ENCODE peak calls at places on chromosomes 1 and 21, in seven cellular contexts. M, A, T, U, Q, I and C are unnamed samples.

GRCh38 chr21:41951876-41952567 is 1.8 kb downstream of the C2CD2 start:
- DNase-seq in M (no peak), A (no peak), T (no peak), U (no peak), Q (no peak), I (no peak), C (no peak)

GRCh38 chr1:232826318-232826717 is 21.1 kb downstream of the MAP10 start:
- DNase-seq in M (no peak), A (no peak), T (no peak), U (no peak), Q (no peak), I (no peak), C (no peak)

GRCh38 chr1:10082785-10083479 is 50.2 kb downstream of the UBE4B start:
- DNase-seq in M (no peak), A (no peak), T (no peak), U (no peak), Q (no peak), I (no peak), C (no peak)

GRCh38 chr1:228073061-228073869 is 9.2 kb upstream of the ARF1 start:
- DNase-seq in M (no peak), A (no peak), T (no peak), U (no peak), Q (no peak), I (no peak), C (no peak)

GRCh38 chr1:162070094-162070748 is 730 bp downstream of the NOS1AP start:
- DNase-seq in M (no peak), A (no peak), T (no peak), U (peak), Q (no peak), I (no peak), C (no peak)

GRCh38 chr1:177170756-177171535 is at the start of gene BRINP2:
- DNase-seq in M (peak), A (peak), T (peak), U (peak), Q (no peak), I (peak), C (no peak)

GRCh38 chr1:212671342-212672031 is 28.2 kb downstream of the BATF3 start:
- DNase-seq in M (peak), A (no peak), T (no peak), U (no peak), Q (peak), I (peak), C (no peak)

GRCh38 chr1:56911539-56911938 is 54.3 kb downstream of the C8B start:
- DNase-seq in M (no peak), A (no peak), T (no peak), U (no peak), Q (no peak), I (no peak), C (no peak)